ENCODE peak calls at places on chromosomes 12 and 14, in five cellular contexts. X, U, Z, W and R are unnamed samples.

GRCh38 chr12:65607271-65607880 is 216.9 kb upstream of the HMGA2 start:
- DNase-seq in U (no peak), Z (no peak), X (no peak), W (no peak), R (no peak)

GRCh38 chr12:6324936-6325750 is 14.7 kb downstream of the PLEKHG6 start:
- DNase-seq in W (no peak), Z (no peak), X (no peak), U (no peak), R (no peak)

GRCh38 chr12:31491819-31492598 is 98.9 kb downstream of the DENND5B start:
- DNase-seq in Z (no peak), W (no peak), X (no peak), U (no peak), R (no peak)

GRCh38 chr14:70808023-70808401 is 1.3 kb downstream of the MAP3K9 start:
- DNase-seq in X (peak; percentile 60), W (no peak), Z (no peak), U (peak; percentile 65), R (no peak)

GRCh38 chr14:76261371-76261811 is 109.7 kb downstream of the GPATCH2L start:
- DNase-seq in W (no peak), U (no peak), Z (no peak), X (no peak), R (no peak)

GRCh38 chr12:120874547-120875245 is 29.5 kb downstream of the SPPL3 start:
- DNase-seq in Z (no peak), U (no peak), X (no peak), W (no peak), R (no peak)

GRCh38 chr14:63800651-63801385 is 52.0 kb upstream of the SYNE2 start:
- DNase-seq in U (no peak), X (no peak), Z (no peak), W (no peak), R (no peak)

GRCh38 chr14:48805315-48805714 is 780.9 kb downstream of the RPS29 start:
- DNase-seq in U (no peak), X (no peak), W (no peak), Z (no peak), R (no peak)

GRCh38 chr12:113120670-113121370 is 14.7 kb downstream of the RASAL1 start:
- DNase-seq in X (no peak), U (no peak), Z (no peak), W (no peak), R (no peak)

GRCh38 chr12:112599871-112600270 is 181.1 kb downstream of the PTPN11 start:
- DNase-seq in W (no peak), Z (no peak), U (no peak), X (no peak), R (no peak)

GRCh38 chr12:85029456-85029855 is 6.6 kb downstream of the TSPAN19 start:
- DNase-seq in Z (no peak), W (no peak), U (no peak), X (no peak), R (no peak)

GRCh38 chr12:120078868-120079267 is 37.7 kb downstream of the RAB35 start:
- DNase-seq in Z (no peak), X (no peak), U (no peak), W (no peak), R (no peak)

GRCh38 chr12:121356657-121357056 is 4.4 kb upstream of the ANAPC5 start:
- DNase-seq in Z (no peak), W (no peak), U (no peak), X (no peak), R (no peak)

GRCh38 chr14:100193417-100194357 is 34.2 kb upstream of the DEGS2 start:
- DNase-seq in Z (peak; percentile 32), X (no peak), U (no peak), W (no peak), R (peak; percentile 65)

GRCh38 chr14:48936352-48936751 is 649.8 kb downstream of the RPS29 start:
- DNase-seq in U (no peak), X (no peak), W (no peak), Z (no peak), R (no peak)

GRCh38 chr12:89179983-89180382 is 172.3 kb downstream of the DUSP6 start:
- DNase-seq in W (no peak), X (no peak), Z (no peak), U (peak; percentile 15), R (peak; percentile 64)

GRCh38 chr12:93113317-93114006 is 184.4 kb upstream of the EEA1 start:
- DNase-seq in X (no peak), W (peak; percentile 66), U (no peak), Z (no peak), R (no peak)

GRCh38 chr12:131046813-131047788 is 93.4 kb downstream of the ADGRD1 start:
- DNase-seq in X (no peak), U (no peak), Z (no peak), W (peak; percentile 72), R (no peak)

GRCh38 chr14:51513281-51513680 is 138.4 kb upstream of the FRMD6 start:
- DNase-seq in U (no peak), Z (no peak), W (no peak), X (no peak), R (no peak)

GRCh38 chr14:76259029-76259735 is 107.5 kb downstream of the GPATCH2L start:
- DNase-seq in Z (peak; percentile 59), W (no peak), U (no peak), X (no peak), R (no peak)

GRCh38 chr14:71856199-71856919 is 75.9 kb upstream of the RGS6 start:
- DNase-seq in U (no peak), Z (no peak), W (no peak), X (no peak), R (no peak)

GRCh38 chr12:90945070-90945649 is 9.8 kb downstream of the CCER1 start:
- DNase-seq in U (no peak), Z (peak; percentile 16), X (no peak), W (no peak), R (no peak)

GRCh38 chr12:5633102-5633501 is 201.2 kb downstream of the NTF3 start:
- DNase-seq in Z (no peak), W (no peak), X (no peak), U (no peak), R (no peak)

GRCh38 chr14:90837355-90837754 is 21.1 kb upstream of the TTC7B start:
- DNase-seq in U (no peak), W (no peak), Z (no peak), X (no peak), R (no peak)

GRCh38 chr14:91742956-91743653 is 11.2 kb upstream of the CATSPERB start:
- DNase-seq in U (no peak), Z (no peak), W (no peak), X (no peak), R (no peak)

GRCh38 chr14:65025818-65026217 is 39.1 kb downstream of the FNTB start:
- DNase-seq in X (no peak), U (no peak), W (no peak), Z (no peak), R (no peak)

GRCh38 chr12:104446646-104447415 is 9.9 kb upstream of the CHST11 start:
- DNase-seq in U (no peak), Z (no peak), W (no peak), X (no peak), R (no peak)

GRCh38 chr14:75188520-75189267 is 12.3 kb upstream of the TMED10 start:
- DNase-seq in U (peak; percentile 35), W (no peak), Z (no peak), X (no peak), R (peak; percentile 15)

GRCh38 chr12:117047810-117048584 is 51.2 kb downstream of the TESC start:
- DNase-seq in X (no peak), U (no peak), Z (no peak), W (peak; percentile 75), R (no peak)

GRCh38 chr12:110269622-110270124 is 11.4 kb upstream of the ATP2A2 start:
- DNase-seq in W (no peak), Z (peak; percentile 75), U (no peak), X (no peak), R (peak; percentile 72)

GRCh38 chr12:91617830-91618229 is 435.2 kb upstream of the DCN start:
- DNase-seq in U (no peak), Z (no peak), X (no peak), W (no peak), R (no peak)

GRCh38 chr14:99141236-99141635 is 130.8 kb downstream of the BCL11B start:
- DNase-seq in X (no peak), Z (no peak), U (no peak), W (no peak), R (no peak)

GRCh38 chr12:106090586-106091411 is 48.0 kb downstream of the NUAK1 start:
- DNase-seq in U (no peak), Z (no peak), X (no peak), W (peak; percentile 80), R (peak; percentile 93)
- H3K4me1 ChIP-seq in U (no peaks in the 10 kb centered on the region), Z (no peaks in the 10 kb centered on the region), X (no peaks in the 10 kb centered on the region), W (peaks cover 80% of the 10 kb centered on the region), R (peaks cover 65% of the 10 kb centered on the region)

GRCh38 chr14:23142826-23143225 is 23.8 kb upstream of the CEBPE start:
- DNase-seq in X (no peak), Z (no peak), U (no peak), W (no peak), R (no peak)

GRCh38 chr14:23138173-23138535 is 19.1 kb upstream of the CEBPE start:
- DNase-seq in U (no peak), W (no peak), X (no peak), Z (no peak), R (no peak)

GRCh38 chr14:23139874-23140273 is 20.8 kb upstream of the CEBPE start:
- DNase-seq in W (no peak), U (no peak), X (no peak), Z (no peak), R (no peak)

GRCh38 chr14:23141706-23142467 is 22.8 kb upstream of the CEBPE start:
- DNase-seq in X (no peak), Z (no peak), W (peak; percentile 88), U (peak; percentile 26), R (peak; percentile 91)

GRCh38 chr14:23140389-23140788 is 21.3 kb upstream of the CEBPE start:
- DNase-seq in U (no peak), Z (no peak), X (no peak), W (no peak), R (no peak)
- H3K4me1 ChIP-seq in U (no peaks in the 10 kb centered on the region), Z (peaks cover 39% of the 10 kb centered on the region), X (no peaks in the 10 kb centered on the region), W (peaks cover 28% of the 10 kb centered on the region), R (peaks cover 4% of the 10 kb centered on the region)

DNA sequence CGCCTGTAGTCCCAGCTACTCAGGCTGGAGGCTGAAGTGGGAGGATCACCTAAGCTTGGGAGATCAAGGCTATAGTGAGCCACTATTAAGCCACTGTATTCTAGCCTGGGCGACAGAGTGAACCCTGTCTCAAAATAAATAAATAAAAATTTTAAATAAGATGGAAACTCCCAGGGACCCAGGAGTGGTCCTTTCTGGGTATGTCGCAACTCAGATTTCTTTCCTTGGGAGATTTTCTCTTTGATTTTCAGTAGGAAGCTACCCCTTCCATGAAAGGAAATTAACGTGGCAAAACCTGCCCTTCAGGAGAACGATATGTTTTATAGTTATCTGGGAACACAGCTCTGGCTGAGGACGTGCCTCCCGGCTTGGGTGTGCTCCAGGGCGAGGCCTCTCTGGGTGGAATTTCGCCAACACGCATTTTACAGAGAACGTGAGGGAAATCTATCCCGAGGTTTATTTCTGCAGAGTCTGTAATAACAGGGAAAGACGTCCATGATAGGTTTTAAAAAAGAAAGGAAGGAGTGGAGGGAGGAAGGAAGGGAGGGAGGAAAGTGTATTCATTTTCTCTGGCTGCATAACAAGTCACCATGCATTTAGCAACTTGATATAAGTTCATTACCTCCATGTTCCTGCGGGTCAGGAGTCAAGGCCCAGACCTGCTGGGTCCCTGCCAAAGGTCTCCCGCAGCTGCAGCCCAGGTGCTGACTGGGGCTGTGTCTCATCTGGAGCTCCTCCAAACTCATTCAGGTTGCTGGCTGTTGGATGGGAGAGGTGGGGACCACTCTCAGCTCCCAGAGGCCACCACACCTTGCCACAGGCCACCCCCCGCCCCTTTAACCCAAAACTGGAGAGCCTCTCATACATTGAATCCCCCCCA is 80.7 kb upstream of the GSC start:
- DNase-seq in Z (no peak), X (no peak), U (peak; percentile 54), W (no peak), R (no peak)
- H3K4me1 ChIP-seq in Z (no peaks in the 10 kb centered on the region), X (no peaks in the 10 kb centered on the region), U (peaks cover 6% of the 10 kb centered on the region), W (no peaks in the 10 kb centered on the region), R (no peaks in the 10 kb centered on the region)

GRCh38 chr14:21022686-21023085 is 2.2 kb downstream of the NDRG2 start:
- DNase-seq in Z (no peak), X (no peak), U (no peak), W (no peak), R (no peak)
- H3K4me1 ChIP-seq in Z (peaks cover 35% of the 10 kb centered on the region), X (peaks cover 13% of the 10 kb centered on the region), U (peaks cover 10% of the 10 kb centered on the region), W (peaks cover 39% of the 10 kb centered on the region), R (peaks cover 6% of the 10 kb centered on the region)